ENCODE peak calls at places on chromosome 22, in ten cellular contexts. One of them, this sample, is unnamed.

GRCh38 chr22:31828739-31829138 is 74.9 kb downstream of the DEPDC5 start:
- DNase-seq in heart right ventricle: no peak
- DNase-seq in AG09309: no peak
- DNase-seq in foreskin fibroblast: no peak
- DNase-seq in WTC11: no peak
- DNase-seq in left lung: no peak
- DNase-seq in BJ: no peak
- DNase-seq in Peyer's patch: no peak
- DNase-seq in B cell: no peak
- DNase-seq in fibroblast of villous mesenchyme: no peak
- DNase-seq in this sample: no peak

GRCh38 chr22:19679476-19680099 is 34.7 kb upstream of the SEPTIN5 start:
- DNase-seq in BJ: no peak
- DNase-seq in heart right ventricle: peak; percentile 75
- DNase-seq in B cell: peak; percentile 51
- DNase-seq in WTC11: peak; percentile 91
- DNase-seq in Peyer's patch: peak; percentile 58
- DNase-seq in fibroblast of villous mesenchyme: peak; percentile 18
- DNase-seq in AG09309: no peak
- DNase-seq in foreskin fibroblast: no peak
- DNase-seq in left lung: no peak
- DNase-seq in this sample: peak; percentile 81

GRCh38 chr22:21918466-21919185 is 34.0 kb downstream of the PPM1F start:
- DNase-seq in WTC11: no peak
- DNase-seq in AG09309: no peak
- DNase-seq in BJ: no peak
- DNase-seq in left lung: no peak
- DNase-seq in B cell: no peak
- DNase-seq in foreskin fibroblast: no peak
- DNase-seq in fibroblast of villous mesenchyme: no peak
- DNase-seq in heart right ventricle: no peak
- DNase-seq in Peyer's patch: no peak
- DNase-seq in this sample: no peak

GRCh38 chr22:20107951-20108756 is 7.8 kb upstream of the RANBP1 start:
- DNase-seq in fibroblast of villous mesenchyme: no peak
- DNase-seq in WTC11: no peak
- DNase-seq in BJ: no peak
- DNase-seq in left lung: no peak
- DNase-seq in Peyer's patch: no peak
- DNase-seq in foreskin fibroblast: no peak
- DNase-seq in B cell: no peak
- DNase-seq in AG09309: no peak
- DNase-seq in heart right ventricle: peak; percentile 6
- DNase-seq in this sample: peak; percentile 81

GRCh38 chr22:39098026-39098425 is 982 bp downstream of the APOBEC3H start:
- DNase-seq in Peyer's patch: no peak
- DNase-seq in heart right ventricle: no peak
- DNase-seq in WTC11: peak; percentile 60
- DNase-seq in BJ: no peak
- DNase-seq in AG09309: no peak
- DNase-seq in B cell: no peak
- DNase-seq in fibroblast of villous mesenchyme: no peak
- DNase-seq in left lung: no peak
- DNase-seq in foreskin fibroblast: no peak
- DNase-seq in this sample: peak; percentile 46

GRCh38 chr22:45376703-45377102 is 36.7 kb downstream of the SMC1B start:
- DNase-seq in heart right ventricle: no peak
- DNase-seq in Peyer's patch: peak; percentile 55
- DNase-seq in fibroblast of villous mesenchyme: peak; percentile 74
- DNase-seq in left lung: peak; percentile 36
- DNase-seq in B cell: no peak
- DNase-seq in WTC11: no peak
- DNase-seq in foreskin fibroblast: no peak
- DNase-seq in AG09309: no peak
- DNase-seq in BJ: no peak
- DNase-seq in this sample: no peak

GRCh38 chr22:26313291-26313690 is 115.8 kb upstream of the ASPHD2 start:
- DNase-seq in left lung: no peak
- DNase-seq in Peyer's patch: no peak
- DNase-seq in heart right ventricle: no peak
- DNase-seq in BJ: no peak
- DNase-seq in WTC11: no peak
- DNase-seq in B cell: no peak
- DNase-seq in fibroblast of villous mesenchyme: no peak
- DNase-seq in AG09309: no peak
- DNase-seq in foreskin fibroblast: no peak
- DNase-seq in this sample: no peak

GRCh38 chr22:29854432-29854831 is 16.4 kb upstream of the ASCC2 start:
- DNase-seq in B cell: no peak
- DNase-seq in WTC11: no peak
- DNase-seq in foreskin fibroblast: no peak
- DNase-seq in AG09309: no peak
- DNase-seq in Peyer's patch: peak; percentile 22
- DNase-seq in heart right ventricle: no peak
- DNase-seq in BJ: no peak
- DNase-seq in fibroblast of villous mesenchyme: no peak
- DNase-seq in left lung: no peak
- DNase-seq in this sample: no peak

GRCh38 chr22:39738746-39739145 is 154.8 kb downstream of the ENTHD1 start:
- DNase-seq in Peyer's patch: no peak
- DNase-seq in fibroblast of villous mesenchyme: peak; percentile 52
- DNase-seq in B cell: no peak
- DNase-seq in AG09309: peak; percentile 10
- DNase-seq in left lung: no peak
- DNase-seq in heart right ventricle: no peak
- DNase-seq in BJ: no peak
- DNase-seq in foreskin fibroblast: peak; percentile 37
- DNase-seq in WTC11: no peak
- DNase-seq in this sample: no peak

GRCh38 chr22:41353862-41354575 is 27.7 kb upstream of the TEF start:
- DNase-seq in left lung: no peak
- DNase-seq in fibroblast of villous mesenchyme: no peak
- DNase-seq in Peyer's patch: no peak
- DNase-seq in BJ: no peak
- DNase-seq in foreskin fibroblast: no peak
- DNase-seq in B cell: no peak
- DNase-seq in WTC11: no peak
- DNase-seq in AG09309: no peak
- DNase-seq in heart right ventricle: no peak
- DNase-seq in this sample: no peak

GRCh38 chr22:38056969-38057841 is at the start of gene PICK1:
- DNase-seq in heart right ventricle: peak; percentile 84
- DNase-seq in foreskin fibroblast: peak; percentile 57
- DNase-seq in Peyer's patch: peak; percentile 90
- DNase-seq in WTC11: peak; percentile 95
- DNase-seq in AG09309: peak; percentile 68
- DNase-seq in left lung: peak; percentile 90
- DNase-seq in BJ: peak; percentile 71
- DNase-seq in fibroblast of villous mesenchyme: peak; percentile 88
- DNase-seq in B cell: peak; percentile 87
- DNase-seq in this sample: no peak

GRCh38 chr22:18068991-18069390 is 8.8 kb upstream of the PEX26 start:
- DNase-seq in Peyer's patch: no peak
- DNase-seq in WTC11: no peak
- DNase-seq in heart right ventricle: no peak
- DNase-seq in BJ: no peak
- DNase-seq in AG09309: no peak
- DNase-seq in fibroblast of villous mesenchyme: no peak
- DNase-seq in left lung: no peak
- DNase-seq in B cell: no peak
- DNase-seq in foreskin fibroblast: no peak
- DNase-seq in this sample: no peak

GRCh38 chr22:18068381-18068988 is 9.3 kb upstream of the PEX26 start:
- DNase-seq in AG09309: no peak
- DNase-seq in Peyer's patch: no peak
- DNase-seq in B cell: no peak
- DNase-seq in heart right ventricle: no peak
- DNase-seq in fibroblast of villous mesenchyme: no peak
- DNase-seq in foreskin fibroblast: no peak
- DNase-seq in WTC11: no peak
- DNase-seq in left lung: no peak
- DNase-seq in BJ: no peak
- DNase-seq in this sample: peak; percentile 17

GRCh38 chr22:18071968-18072310 is 5.9 kb upstream of the PEX26 start:
- DNase-seq in fibroblast of villous mesenchyme: no peak
- DNase-seq in left lung: no peak
- DNase-seq in heart right ventricle: no peak
- DNase-seq in AG09309: no peak
- DNase-seq in BJ: no peak
- DNase-seq in Peyer's patch: no peak
- DNase-seq in WTC11: no peak
- DNase-seq in B cell: no peak
- DNase-seq in foreskin fibroblast: no peak
- DNase-seq in this sample: peak; percentile 15

GRCh38 chr22:18070041-18070440 is 7.7 kb upstream of the PEX26 start:
- DNase-seq in B cell: no peak
- DNase-seq in Peyer's patch: no peak
- DNase-seq in fibroblast of villous mesenchyme: no peak
- DNase-seq in AG09309: no peak
- DNase-seq in left lung: no peak
- DNase-seq in foreskin fibroblast: no peak
- DNase-seq in BJ: no peak
- DNase-seq in heart right ventricle: no peak
- DNase-seq in WTC11: no peak
- DNase-seq in this sample: no peak

GRCh38 chr22:18070556-18071306 is 7.1 kb upstream of the PEX26 start:
- DNase-seq in Peyer's patch: no peak
- DNase-seq in fibroblast of villous mesenchyme: no peak
- DNase-seq in B cell: no peak
- DNase-seq in left lung: no peak
- DNase-seq in BJ: no peak
- DNase-seq in foreskin fibroblast: no peak
- DNase-seq in AG09309: no peak
- DNase-seq in WTC11: no peak
- DNase-seq in heart right ventricle: no peak
- DNase-seq in this sample: peak; percentile 65
- TF ChIP-seq CTCF in Peyer's patch: no peak
- TF ChIP-seq CTCF in fibroblast of villous mesenchyme: peak; percentile 11
- TF ChIP-seq CTCF in B cell: no peak
- TF ChIP-seq CTCF in left lung: no peak
- TF ChIP-seq CTCF in BJ: peak; percentile 38
- TF ChIP-seq CTCF in foreskin fibroblast: peak; percentile 28
- TF ChIP-seq CTCF in AG09309: peak; percentile 30
- TF ChIP-seq CTCF in WTC11: peak; percentile 18
- TF ChIP-seq CTCF in heart right ventricle: no peak
- TF ChIP-seq CTCF in this sample: peak; percentile 65

DNA sequence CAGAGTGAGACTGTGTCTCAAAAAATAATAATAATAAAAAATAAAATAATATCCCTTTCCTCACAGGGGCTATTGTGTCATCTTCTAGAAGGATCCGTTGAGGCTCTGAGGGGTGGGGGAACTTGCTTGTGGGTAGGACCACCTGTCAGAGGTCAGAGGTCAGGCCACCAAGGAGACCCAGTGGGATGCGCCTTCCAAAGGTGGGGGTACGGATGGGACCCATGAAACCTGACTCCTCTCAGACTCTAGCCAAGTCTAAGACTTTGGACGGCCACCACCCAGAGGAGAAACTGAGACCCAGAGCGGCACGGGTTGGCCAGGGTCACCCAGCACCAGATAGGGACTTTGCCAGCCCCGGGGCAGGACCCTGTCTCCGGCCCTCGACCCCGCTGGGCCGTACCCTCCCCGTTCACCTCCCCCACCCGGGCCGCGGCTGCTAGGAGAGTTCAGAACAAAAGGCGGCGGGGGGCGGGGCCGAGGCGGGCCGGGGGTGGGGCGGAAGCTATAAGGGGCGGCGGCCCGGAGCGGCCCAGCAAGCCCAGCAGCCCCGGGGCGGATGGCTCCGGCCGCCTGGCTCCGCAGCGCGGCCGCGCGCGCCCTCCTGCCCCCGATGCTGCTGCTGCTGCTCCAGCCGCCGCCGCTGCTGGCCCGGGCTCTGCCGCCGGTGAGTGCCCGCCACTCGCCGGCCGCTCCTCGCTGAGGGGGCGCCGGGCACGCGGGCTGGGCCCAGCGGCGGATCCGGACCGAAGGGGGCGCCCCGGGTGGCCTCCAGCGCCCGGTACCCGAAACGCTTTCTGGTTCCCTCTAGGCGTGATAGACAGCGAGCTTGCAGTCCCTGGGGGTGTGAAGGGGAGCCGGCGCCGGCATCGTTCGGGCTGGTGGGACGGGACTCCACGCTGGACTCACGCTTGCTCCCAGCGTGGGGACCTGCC is at the start of gene MMP11:
- DNase-seq in Peyer's patch: peak; percentile 79
- DNase-seq in fibroblast of villous mesenchyme: no peak
- DNase-seq in B cell: peak; percentile 90
- DNase-seq in left lung: peak; percentile 59
- DNase-seq in foreskin fibroblast: no peak
- DNase-seq in BJ: no peak
- DNase-seq in heart right ventricle: peak; percentile 77
- DNase-seq in AG09309: no peak
- DNase-seq in WTC11: peak; percentile 70
- DNase-seq in this sample: no peak
- TF ChIP-seq CTCF in Peyer's patch: no peak
- TF ChIP-seq CTCF in fibroblast of villous mesenchyme: no peak
- TF ChIP-seq CTCF in B cell: peak; percentile 22
- TF ChIP-seq CTCF in left lung: no peak
- TF ChIP-seq CTCF in foreskin fibroblast: no peak
- TF ChIP-seq CTCF in BJ: no peak
- TF ChIP-seq CTCF in heart right ventricle: no peak
- TF ChIP-seq CTCF in AG09309: peak; percentile 7
- TF ChIP-seq CTCF in WTC11: no peak
- TF ChIP-seq CTCF in this sample: peak; percentile 46

GRCh38 chr22:50456466-50457234 is 18.2 kb downstream of the SBF1 start:
- DNase-seq in WTC11: peak; percentile 60
- DNase-seq in fibroblast of villous mesenchyme: no peak
- DNase-seq in B cell: peak; percentile 73
- DNase-seq in AG09309: no peak
- DNase-seq in foreskin fibroblast: no peak
- DNase-seq in left lung: no peak
- DNase-seq in Peyer's patch: no peak
- DNase-seq in BJ: no peak
- DNase-seq in heart right ventricle: no peak
- DNase-seq in this sample: no peak
- TF ChIP-seq CTCF in WTC11: no peak
- TF ChIP-seq CTCF in fibroblast of villous mesenchyme: peak; percentile 35
- TF ChIP-seq CTCF in B cell: peak; percentile 35
- TF ChIP-seq CTCF in AG09309: no peak
- TF ChIP-seq CTCF in foreskin fibroblast: peak; percentile 9
- TF ChIP-seq CTCF in left lung: no peak
- TF ChIP-seq CTCF in Peyer's patch: peak; percentile 4
- TF ChIP-seq CTCF in BJ: peak; percentile 17
- TF ChIP-seq CTCF in heart right ventricle: no peak
- TF ChIP-seq CTCF in this sample: peak; percentile 53

DNA sequence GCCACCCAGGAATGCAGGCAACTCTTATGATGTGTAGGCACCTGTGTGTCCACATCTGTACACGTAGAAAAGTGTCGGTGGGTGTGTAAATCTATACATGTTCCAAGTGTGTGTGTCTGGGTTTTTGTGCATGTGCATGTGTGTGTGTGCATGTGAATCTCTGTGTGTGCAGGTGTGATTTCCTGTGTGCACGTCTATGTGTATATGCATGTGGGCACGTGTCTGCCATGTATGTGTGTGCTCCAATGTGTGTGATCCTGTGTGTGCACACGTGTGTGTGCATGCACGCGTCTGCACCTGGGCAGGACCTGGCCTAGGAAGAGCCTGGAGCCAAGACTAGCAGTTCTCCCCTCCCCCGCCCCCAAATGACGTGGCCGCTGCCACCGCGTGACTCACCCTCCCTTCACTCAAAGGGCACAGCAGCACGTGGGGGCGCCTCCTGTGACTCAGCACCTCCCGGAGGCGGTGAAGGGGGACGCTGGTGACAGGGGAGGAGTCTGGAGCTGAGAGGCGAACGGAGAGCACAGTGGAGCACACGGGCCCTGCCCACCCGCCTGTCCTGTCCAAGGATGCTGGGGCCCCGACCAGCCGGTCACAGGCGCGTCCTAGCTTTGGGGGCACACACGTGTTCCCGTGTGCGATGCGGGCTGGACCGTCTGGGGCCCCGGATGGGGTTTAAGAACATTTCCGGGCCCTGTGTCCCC is 10.1 kb downstream of the PIM3 start:
- DNase-seq in Peyer's patch: peak; percentile 98
- DNase-seq in fibroblast of villous mesenchyme: peak; percentile 96
- DNase-seq in AG09309: peak; percentile 77
- DNase-seq in foreskin fibroblast: peak; percentile 99
- DNase-seq in WTC11: peak; percentile 64
- DNase-seq in heart right ventricle: peak; percentile 92
- DNase-seq in BJ: peak; percentile 82
- DNase-seq in left lung: peak; percentile 97
- DNase-seq in B cell: peak; percentile 90
- DNase-seq in this sample: peak; percentile 96
- TF ChIP-seq CTCF in Peyer's patch: no peak
- TF ChIP-seq CTCF in fibroblast of villous mesenchyme: no peak
- TF ChIP-seq CTCF in AG09309: no peak
- TF ChIP-seq CTCF in foreskin fibroblast: no peak
- TF ChIP-seq CTCF in WTC11: no peak
- TF ChIP-seq CTCF in heart right ventricle: no peak
- TF ChIP-seq CTCF in BJ: no peak
- TF ChIP-seq CTCF in left lung: no peak
- TF ChIP-seq CTCF in B cell: no peak
- TF ChIP-seq CTCF in this sample: no peak